ENCODE peak calls at places on chromosomes 12 and 14, in four cellular contexts. One of them, this sample, is unnamed.

GRCh38 chr12:49446571-49446970 is 79.3 kb downstream of the SPATS2 start:
- DNase-seq in cardiac fibroblast: no peak
- DNase-seq in dorsolateral prefrontal cortex: no peak
- DNase-seq in stomach: no peak
- DNase-seq in this sample: no peak

GRCh38 chr12:77116277-77116676 is 50.9 kb upstream of the E2F7 start:
- DNase-seq in dorsolateral prefrontal cortex: no peak
- DNase-seq in stomach: no peak
- DNase-seq in cardiac fibroblast: peak
- DNase-seq in this sample: peak

GRCh38 chr14:28771168-28771567 is 4.6 kb downstream of the FOXG1 start:
- DNase-seq in cardiac fibroblast: no peak
- DNase-seq in stomach: no peak
- DNase-seq in dorsolateral prefrontal cortex: no peak
- DNase-seq in this sample: no peak

GRCh38 chr12:15268927-15269552 is 47.8 kb upstream of the RERG start:
- DNase-seq in dorsolateral prefrontal cortex: no peak
- DNase-seq in cardiac fibroblast: peak
- DNase-seq in stomach: peak
- DNase-seq in this sample: peak

GRCh38 chr12:38771871-38772270 is 133.5 kb downstream of the CPNE8 start:
- DNase-seq in dorsolateral prefrontal cortex: no peak
- DNase-seq in stomach: no peak
- DNase-seq in cardiac fibroblast: peak
- DNase-seq in this sample: peak

GRCh38 chr14:54881235-54881760 is 21.3 kb downstream of the GCH1 start:
- DNase-seq in dorsolateral prefrontal cortex: no peak
- DNase-seq in stomach: no peak
- DNase-seq in cardiac fibroblast: peak
- DNase-seq in this sample: peak

GRCh38 chr12:27936196-27936595 is 36.3 kb downstream of the PTHLH start:
- DNase-seq in dorsolateral prefrontal cortex: no peak
- DNase-seq in cardiac fibroblast: peak
- DNase-seq in stomach: no peak
- DNase-seq in this sample: no peak

GRCh38 chr14:73209943-73210342 is 27.4 kb upstream of the PAPLN start:
- DNase-seq in cardiac fibroblast: peak
- DNase-seq in stomach: no peak
- DNase-seq in dorsolateral prefrontal cortex: no peak
- DNase-seq in this sample: peak

GRCh38 chr12:49957570-49957967 is 4.1 kb upstream of the AQP5 start:
- DNase-seq in cardiac fibroblast: no peak
- DNase-seq in dorsolateral prefrontal cortex: no peak
- DNase-seq in stomach: no peak
- DNase-seq in this sample: no peak

GRCh38 chr12:24596768-24597388 is 352.0 kb downstream of the BCAT1 start:
- DNase-seq in dorsolateral prefrontal cortex: no peak
- DNase-seq in cardiac fibroblast: peak
- DNase-seq in stomach: no peak
- DNase-seq in this sample: peak

GRCh38 chr12:96134200-96134599 is 60.0 kb upstream of the ELK3 start:
- DNase-seq in stomach: no peak
- DNase-seq in dorsolateral prefrontal cortex: no peak
- DNase-seq in cardiac fibroblast: no peak
- DNase-seq in this sample: no peak

GRCh38 chr12:2248087-2248900 is 195.5 kb downstream of the CACNA1C start:
- DNase-seq in cardiac fibroblast: no peak
- DNase-seq in dorsolateral prefrontal cortex: no peak
- DNase-seq in stomach: no peak
- DNase-seq in this sample: peak

GRCh38 chr12:90253674-90254181 is 545.1 kb upstream of the ATP2B1 start:
- DNase-seq in cardiac fibroblast: peak
- DNase-seq in dorsolateral prefrontal cortex: no peak
- DNase-seq in stomach: peak
- DNase-seq in this sample: peak

GRCh38 chr14:61188936-61189808 is 92.0 kb downstream of the TMEM30B start:
- DNase-seq in cardiac fibroblast: peak
- DNase-seq in dorsolateral prefrontal cortex: no peak
- DNase-seq in stomach: peak
- DNase-seq in this sample: peak

GRCh38 chr12:93733358-93733757 is 56.2 kb downstream of the CRADD start:
- DNase-seq in dorsolateral prefrontal cortex: no peak
- DNase-seq in cardiac fibroblast: no peak
- DNase-seq in stomach: no peak
- DNase-seq in this sample: no peak

GRCh38 chr12:1758887-1759286 is 61.5 kb upstream of the LRTM2 start:
- DNase-seq in stomach: no peak
- DNase-seq in dorsolateral prefrontal cortex: no peak
- DNase-seq in cardiac fibroblast: peak
- DNase-seq in this sample: no peak

GRCh38 chr12:49791156-49791555 is 37.1 kb downstream of the NCKAP5L start:
- DNase-seq in stomach: no peak
- DNase-seq in cardiac fibroblast: no peak
- DNase-seq in dorsolateral prefrontal cortex: no peak
- DNase-seq in this sample: no peak

GRCh38 chr12:62581288-62582064 is 114.8 kb downstream of the MON2 start:
- DNase-seq in stomach: no peak
- DNase-seq in cardiac fibroblast: peak
- DNase-seq in dorsolateral prefrontal cortex: no peak
- DNase-seq in this sample: peak

GRCh38 chr12:113333877-113334785 is 778 bp downstream of the SLC8B1 start:
- DNase-seq in cardiac fibroblast: no peak
- DNase-seq in stomach: peak
- DNase-seq in dorsolateral prefrontal cortex: no peak
- DNase-seq in this sample: peak

GRCh38 chr12:56154818-56155217 is 2.4 kb downstream of the MYL6B start:
- DNase-seq in cardiac fibroblast: no peak
- DNase-seq in stomach: no peak
- DNase-seq in dorsolateral prefrontal cortex: no peak
- DNase-seq in this sample: no peak

GRCh38 chr12:110310754-110311153 is 29.7 kb downstream of the ATP2A2 start:
- DNase-seq in dorsolateral prefrontal cortex: no peak
- DNase-seq in cardiac fibroblast: no peak
- DNase-seq in stomach: no peak
- DNase-seq in this sample: no peak

GRCh38 chr14:90619911-90620310 is 196.3 kb downstream of the TTC7B start:
- DNase-seq in dorsolateral prefrontal cortex: no peak
- DNase-seq in cardiac fibroblast: no peak
- DNase-seq in stomach: no peak
- DNase-seq in this sample: no peak

GRCh38 chr12:11650279-11650696 is 814 bp downstream of the ETV6 start:
- DNase-seq in dorsolateral prefrontal cortex: no peak
- DNase-seq in stomach: no peak
- DNase-seq in cardiac fibroblast: no peak
- DNase-seq in this sample: no peak

GRCh38 chr12:101720118-101720517 is 19.1 kb downstream of the SYCP3 start:
- DNase-seq in dorsolateral prefrontal cortex: no peak
- DNase-seq in stomach: no peak
- DNase-seq in cardiac fibroblast: no peak
- DNase-seq in this sample: no peak

GRCh38 chr14:29548948-29549370 is 378.7 kb downstream of the PRKD1 start:
- DNase-seq in stomach: no peak
- DNase-seq in dorsolateral prefrontal cortex: no peak
- DNase-seq in cardiac fibroblast: peak
- DNase-seq in this sample: peak

GRCh38 chr12:106134294-106134949 is 4.3 kb downstream of the NUAK1 start:
- DNase-seq in stomach: no peak
- DNase-seq in cardiac fibroblast: no peak
- DNase-seq in dorsolateral prefrontal cortex: no peak
- DNase-seq in this sample: peak

GRCh38 chr14:34050606-34051005 is 99.7 kb upstream of the EGLN3 start:
- DNase-seq in stomach: no peak
- DNase-seq in cardiac fibroblast: no peak
- DNase-seq in dorsolateral prefrontal cortex: no peak
- DNase-seq in this sample: no peak

GRCh38 chr14:32702571-32702970 is 236.1 kb upstream of the NPAS3 start:
- DNase-seq in dorsolateral prefrontal cortex: peak
- DNase-seq in cardiac fibroblast: peak
- DNase-seq in stomach: no peak
- DNase-seq in this sample: peak

GRCh38 chr14:71478542-71478941 is 453.7 kb upstream of the RGS6 start:
- DNase-seq in stomach: no peak
- DNase-seq in cardiac fibroblast: peak
- DNase-seq in dorsolateral prefrontal cortex: no peak
- DNase-seq in this sample: peak

GRCh38 chr12:56385873-56386272 is 23.2 kb upstream of the APOF start:
- DNase-seq in cardiac fibroblast: no peak
- DNase-seq in dorsolateral prefrontal cortex: no peak
- DNase-seq in stomach: peak
- DNase-seq in this sample: no peak

GRCh38 chr14:90924618-90925345 is 108.6 kb upstream of the TTC7B start:
- DNase-seq in dorsolateral prefrontal cortex: no peak
- DNase-seq in cardiac fibroblast: peak
- DNase-seq in stomach: peak
- DNase-seq in this sample: peak

GRCh38 chr14:51860836-51861583 is 598 bp downstream of the GNG2 start:
- DNase-seq in dorsolateral prefrontal cortex: no peak
- DNase-seq in cardiac fibroblast: no peak
- DNase-seq in stomach: no peak
- DNase-seq in this sample: peak

GRCh38 chr14:99260652-99261551 is 11.1 kb downstream of the BCL11B start:
- DNase-seq in dorsolateral prefrontal cortex: no peak
- DNase-seq in cardiac fibroblast: no peak
- DNase-seq in stomach: no peak
- DNase-seq in this sample: no peak

GRCh38 chr14:99261916-99262787 is 9.8 kb downstream of the BCL11B start:
- DNase-seq in dorsolateral prefrontal cortex: no peak
- DNase-seq in cardiac fibroblast: no peak
- DNase-seq in stomach: peak
- DNase-seq in this sample: no peak

GRCh38 chr14:99264691-99265090 is 7.3 kb downstream of the BCL11B start:
- DNase-seq in dorsolateral prefrontal cortex: no peak
- DNase-seq in stomach: no peak
- DNase-seq in cardiac fibroblast: no peak
- DNase-seq in this sample: no peak

GRCh38 chr14:99263564-99264330 is 8.2 kb downstream of the BCL11B start:
- DNase-seq in cardiac fibroblast: no peak
- DNase-seq in stomach: no peak
- DNase-seq in dorsolateral prefrontal cortex: no peak
- DNase-seq in this sample: no peak

GRCh38 chr14:99262977-99263448 is 9.0 kb downstream of the BCL11B start:
- DNase-seq in stomach: no peak
- DNase-seq in cardiac fibroblast: no peak
- DNase-seq in dorsolateral prefrontal cortex: no peak
- DNase-seq in this sample: no peak
- H3K4me3 ChIP-seq in stomach: no peak
- H3K4me3 ChIP-seq in cardiac fibroblast: no peak
- H3K4me3 ChIP-seq in dorsolateral prefrontal cortex: no peak
- H3K4me3 ChIP-seq in this sample: no peak

DNA sequence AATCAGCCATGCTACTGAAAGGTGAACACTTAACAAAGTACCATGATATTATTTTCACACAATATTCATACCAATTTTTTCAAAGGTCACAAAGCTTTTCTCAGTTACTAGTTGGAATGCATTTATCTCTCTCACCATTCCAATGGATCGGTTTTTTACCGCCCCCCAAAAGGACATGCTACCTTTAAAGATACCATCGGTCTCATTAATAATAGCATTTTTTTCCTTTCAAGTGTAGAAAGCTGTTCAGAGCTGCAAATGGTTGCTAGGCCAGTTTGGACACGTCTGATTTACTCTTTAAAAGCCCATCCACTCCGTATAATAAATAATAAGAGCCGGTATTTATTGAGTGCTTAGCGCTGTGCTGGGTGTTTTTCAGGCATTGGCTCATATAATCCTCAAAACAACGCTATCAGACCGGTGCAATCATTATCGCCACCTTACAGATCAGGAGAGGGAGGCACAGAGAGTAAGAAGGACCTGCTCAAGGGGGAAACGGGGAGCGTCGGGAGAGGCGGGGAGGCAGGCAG is 35.0 kb upstream of the STON2 start:
- DNase-seq in stomach: no peak
- DNase-seq in dorsolateral prefrontal cortex: no peak
- DNase-seq in cardiac fibroblast: no peak
- DNase-seq in this sample: no peak
- H3K4me3 ChIP-seq in stomach: peak
- H3K4me3 ChIP-seq in dorsolateral prefrontal cortex: peak
- H3K4me3 ChIP-seq in cardiac fibroblast: no peak
- H3K4me3 ChIP-seq in this sample: peak

GRCh38 chr12:122073815-122074214 is 4.7 kb upstream of the MLXIP start:
- DNase-seq in stomach: no peak
- DNase-seq in dorsolateral prefrontal cortex: no peak
- DNase-seq in cardiac fibroblast: no peak
- DNase-seq in this sample: no peak

GRCh38 chr12:122076743-122077495 is 1.6 kb upstream of the MLXIP start:
- DNase-seq in stomach: no peak
- DNase-seq in dorsolateral prefrontal cortex: no peak
- DNase-seq in cardiac fibroblast: no peak
- DNase-seq in this sample: no peak

GRCh38 chr12:122067966-122068365 is 10.6 kb upstream of the MLXIP start:
- DNase-seq in stomach: peak
- DNase-seq in cardiac fibroblast: peak
- DNase-seq in dorsolateral prefrontal cortex: no peak
- DNase-seq in this sample: peak

GRCh38 chr12:122067548-122067947 is 11.0 kb upstream of the MLXIP start:
- DNase-seq in stomach: no peak
- DNase-seq in cardiac fibroblast: no peak
- DNase-seq in dorsolateral prefrontal cortex: no peak
- DNase-seq in this sample: no peak

GRCh38 chr12:122072031-122072970 is 6.3 kb upstream of the MLXIP start:
- DNase-seq in stomach: peak
- DNase-seq in dorsolateral prefrontal cortex: no peak
- DNase-seq in cardiac fibroblast: peak
- DNase-seq in this sample: peak
- H3K4me3 ChIP-seq in stomach: no peak
- H3K4me3 ChIP-seq in dorsolateral prefrontal cortex: no peak
- H3K4me3 ChIP-seq in cardiac fibroblast: no peak
- H3K4me3 ChIP-seq in this sample: no peak

GRCh38 chr12:68081561-68081960 is 78.0 kb downstream of the IFNG start:
- DNase-seq in stomach: no peak
- DNase-seq in dorsolateral prefrontal cortex: no peak
- DNase-seq in cardiac fibroblast: no peak
- DNase-seq in this sample: no peak

GRCh38 chr12:68074294-68075027 is 85.1 kb downstream of the IFNG start:
- DNase-seq in dorsolateral prefrontal cortex: no peak
- DNase-seq in cardiac fibroblast: no peak
- DNase-seq in stomach: no peak
- DNase-seq in this sample: no peak

GRCh38 chr12:68080577-68080976 is 79.0 kb downstream of the IFNG start:
- DNase-seq in cardiac fibroblast: no peak
- DNase-seq in dorsolateral prefrontal cortex: no peak
- DNase-seq in stomach: no peak
- DNase-seq in this sample: no peak

GRCh38 chr12:68075416-68075815 is 84.1 kb downstream of the IFNG start:
- DNase-seq in stomach: no peak
- DNase-seq in cardiac fibroblast: no peak
- DNase-seq in dorsolateral prefrontal cortex: no peak
- DNase-seq in this sample: no peak

DNA sequence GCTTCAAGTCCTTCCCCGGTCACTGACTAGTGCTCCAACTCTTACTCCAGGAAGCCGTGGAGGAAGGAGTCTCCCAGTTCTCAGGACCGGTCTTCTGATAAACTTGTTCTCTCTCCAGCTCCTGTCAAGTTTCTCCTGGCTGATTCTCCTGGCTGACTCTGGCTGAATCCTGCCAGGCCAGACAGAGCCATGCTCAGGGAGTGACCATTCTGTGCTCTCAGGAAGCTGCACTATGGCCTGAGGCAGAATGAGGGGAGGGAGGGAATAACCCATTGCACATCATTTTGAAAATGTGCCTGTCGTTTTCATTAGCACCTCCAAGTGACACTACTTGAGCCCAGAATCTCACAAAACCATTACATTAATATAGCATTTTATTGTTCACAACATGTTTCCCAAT is 80.8 kb downstream of the IFNG start:
- DNase-seq in stomach: no peak
- DNase-seq in dorsolateral prefrontal cortex: no peak
- DNase-seq in cardiac fibroblast: no peak
- DNase-seq in this sample: no peak
- H3K4me3 ChIP-seq in stomach: no peak
- H3K4me3 ChIP-seq in dorsolateral prefrontal cortex: no peak
- H3K4me3 ChIP-seq in cardiac fibroblast: no peak
- H3K4me3 ChIP-seq in this sample: no peak

This sample was measured in fibroblast of the aortic adventitia.